ENCODE peak calls at places on chromosomes 16 and 17, in five cellular contexts. S, C, V, K and H are unnamed samples.

GRCh38 chr17:4144411-4144747 is 1.4 kb downstream of the CYB5D2 start:
- DNase-seq in S (no peak), C (no peak), V (no peak), K (no peak), H (no peak)

GRCh38 chr16:19031738-19032137 is 35.7 kb upstream of the COQ7 start:
- DNase-seq in S (no peak), C (no peak), V (no peak), K (no peak), H (no peak)

GRCh38 chr16:89845417-89845816 is 17.1 kb downstream of the SPIRE2 start:
- DNase-seq in S (no peak), C (no peak), V (no peak), K (no peak), H (no peak)

GRCh38 chr16:72924918-72925630 is 122.9 kb downstream of the ZFHX3 start:
- DNase-seq in S (no peak), C (peak), V (no peak), K (no peak), H (no peak)

GRCh38 chr17:38587956-38588771 is 17.6 kb downstream of the SRCIN1 start:
- DNase-seq in S (no peak), C (no peak), V (no peak), K (no peak), H (no peak)

GRCh38 chr17:39695089-39695474 is 4.8 kb upstream of the ERBB2 start:
- DNase-seq in S (no peak), C (no peak), V (no peak), K (no peak), H (no peak)

GRCh38 chr16:30697264-30698138 is 1.5 kb upstream of the SRCAP start:
- DNase-seq in S (no peak), C (no peak), V (peak), K (no peak), H (no peak)

GRCh38 chr17:17570207-17570797 is 21.2 kb downstream of the PEMT start:
- DNase-seq in S (no peak), C (no peak), V (no peak), K (no peak), H (no peak)

GRCh38 chr16:64088838-64089237 is 1033.0 kb downstream of the CDH11 start:
- DNase-seq in S (no peak), C (no peak), V (no peak), K (no peak), H (no peak)

GRCh38 chr17:17525331-17525730 is 29.1 kb upstream of the RASD1 start:
- DNase-seq in S (no peak), C (no peak), V (no peak), K (no peak), H (no peak)

GRCh38 chr17:4449736-4450135 is 16.0 kb downstream of the SPNS3 start:
- DNase-seq in S (peak), C (no peak), V (no peak), K (no peak), H (no peak)

GRCh38 chr17:78922876-78923498 is 2.2 kb downstream of the TIMP2 start:
- DNase-seq in S (no peak), C (no peak), V (no peak), K (no peak), H (no peak)

GRCh38 chr17:60390881-60391418 is 983 bp downstream of the USP32 start:
- DNase-seq in S (peak), C (no peak), V (peak), K (no peak), H (no peak)

GRCh38 chr17:82213251-82214011 is 789 bp upstream of the CCDC57 start:
- DNase-seq in S (peak), C (peak), V (peak), K (peak), H (no peak)

GRCh38 chr16:23423496-23424049 is 29.4 kb downstream of the COG7 start:
- DNase-seq in S (peak), C (peak), V (peak), K (no peak), H (no peak)

GRCh38 chr16:84308120-84308519 is 13.4 kb downstream of the WFDC1 start:
- DNase-seq in S (peak), C (no peak), V (no peak), K (no peak), H (peak)

GRCh38 chr16:8858994-8859912 is 9.6 kb downstream of the CARHSP1 start:
- DNase-seq in S (no peak), C (peak), V (no peak), K (no peak), H (no peak)

GRCh38 chr16:86389566-86390328 is 120.6 kb upstream of the FOXF1 start:
- DNase-seq in S (peak), C (no peak), V (no peak), K (no peak), H (no peak)

GRCh38 chr16:11410382-11411058 is 65.3 kb downstream of the RMI2 start:
- DNase-seq in S (no peak), C (no peak), V (no peak), K (no peak), H (no peak)

GRCh38 chr16:85174871-85175723 is 62.8 kb upstream of the CIBAR2 start:
- DNase-seq in S (peak), C (no peak), V (no peak), K (no peak), H (no peak)

GRCh38 chr17:68684860-68685493 is 83.8 kb upstream of the FAM20A start:
- DNase-seq in S (peak), C (no peak), V (no peak), K (no peak), H (no peak)

GRCh38 chr16:55876854-55877253 is 1.7 kb upstream of the CES5A start:
- DNase-seq in S (peak), C (no peak), V (no peak), K (no peak), H (peak)

GRCh38 chr16:30063893-30064745 is 1.4 kb upstream of the ALDOA start:
- DNase-seq in S (peak), C (no peak), V (no peak), K (peak), H (no peak)

GRCh38 chr17:81242421-81243332 is 3.6 kb downstream of the NDUFAF8 start:
- DNase-seq in S (no peak), C (no peak), V (no peak), K (no peak), H (no peak)

GRCh38 chr17:39002991-39003715 is 36.0 kb upstream of the FBXO47 start:
- DNase-seq in S (peak), C (no peak), V (no peak), K (peak), H (no peak)

GRCh38 chr17:39951924-39952664 is 10.7 kb upstream of the GSDMA start:
- DNase-seq in S (no peak), C (no peak), V (no peak), K (no peak), H (no peak)

GRCh38 chr17:77349976-77350830 is 209.4 kb downstream of the SEC14L1 start:
- DNase-seq in S (peak), C (no peak), V (peak), K (no peak), H (no peak)

GRCh38 chr17:66255527-66255971 is 26.3 kb upstream of the APOH start:
- DNase-seq in S (no peak), C (no peak), V (no peak), K (no peak), H (no peak)